ENCODE peak calls at places on chromosomes 12 and 14, in eight cellular contexts. One of them, this sample, is unnamed.

GRCh38 chr14:93943052-93943451 is 15.9 kb downstream of the FAM181A start:
- DNase-seq in stomach: no peak
- DNase-seq in breast epithelium: no peak
- DNase-seq in GM23338: no peak
- DNase-seq in prostate gland: no peak
- DNase-seq in HepG2: no peak
- DNase-seq in HL-60: no peak
- DNase-seq in transverse colon: no peak
- DNase-seq in this sample: no peak

GRCh38 chr14:105192866-105193731 is 12.0 kb upstream of the NUDT14 start:
- DNase-seq in HL-60: no peak
- DNase-seq in HepG2: no peak
- DNase-seq in transverse colon: no peak
- DNase-seq in stomach: no peak
- DNase-seq in breast epithelium: no peak
- DNase-seq in GM23338: no peak
- DNase-seq in prostate gland: no peak
- DNase-seq in this sample: no peak

GRCh38 chr14:55756078-55756477 is 176.1 kb downstream of the KTN1 start:
- DNase-seq in breast epithelium: no peak
- DNase-seq in prostate gland: no peak
- DNase-seq in HL-60: no peak
- DNase-seq in transverse colon: no peak
- DNase-seq in stomach: no peak
- DNase-seq in HepG2: no peak
- DNase-seq in GM23338: no peak
- DNase-seq in this sample: no peak

GRCh38 chr14:65696801-65697200 is 284.3 kb downstream of the FUT8 start:
- DNase-seq in HepG2: no peak
- DNase-seq in GM23338: no peak
- DNase-seq in HL-60: no peak
- DNase-seq in breast epithelium: no peak
- DNase-seq in transverse colon: no peak
- DNase-seq in stomach: no peak
- DNase-seq in prostate gland: no peak
- DNase-seq in this sample: no peak

GRCh38 chr14:58746261-58746660 is 108.5 kb downstream of the DACT1 start:
- DNase-seq in prostate gland: peak
- DNase-seq in breast epithelium: no peak
- DNase-seq in transverse colon: no peak
- DNase-seq in stomach: no peak
- DNase-seq in HepG2: no peak
- DNase-seq in GM23338: no peak
- DNase-seq in HL-60: no peak
- DNase-seq in this sample: no peak

GRCh38 chr12:54420766-54421144 is 1.7 kb upstream of the ITGA5 start:
- DNase-seq in prostate gland: no peak
- DNase-seq in transverse colon: no peak
- DNase-seq in stomach: no peak
- DNase-seq in breast epithelium: no peak
- DNase-seq in HL-60: no peak
- DNase-seq in GM23338: no peak
- DNase-seq in HepG2: no peak
- DNase-seq in this sample: no peak

GRCh38 chr12:62907067-62907466 is 27.9 kb downstream of the PPM1H start:
- DNase-seq in HepG2: no peak
- DNase-seq in transverse colon: no peak
- DNase-seq in stomach: no peak
- DNase-seq in GM23338: no peak
- DNase-seq in HL-60: no peak
- DNase-seq in prostate gland: no peak
- DNase-seq in breast epithelium: no peak
- DNase-seq in this sample: no peak

GRCh38 chr12:89439946-89440345 is 84.7 kb downstream of the GALNT4 start:
- DNase-seq in breast epithelium: no peak
- DNase-seq in prostate gland: no peak
- DNase-seq in GM23338: no peak
- DNase-seq in transverse colon: no peak
- DNase-seq in HL-60: no peak
- DNase-seq in HepG2: no peak
- DNase-seq in stomach: no peak
- DNase-seq in this sample: no peak

GRCh38 chr14:33934043-33934750 is 16.7 kb downstream of the EGLN3 start:
- DNase-seq in HL-60: no peak
- DNase-seq in breast epithelium: no peak
- DNase-seq in stomach: no peak
- DNase-seq in prostate gland: no peak
- DNase-seq in HepG2: no peak
- DNase-seq in GM23338: no peak
- DNase-seq in transverse colon: no peak
- DNase-seq in this sample: no peak

GRCh38 chr12:122203968-122204828 is 689 bp downstream of the B3GNT4 start:
- DNase-seq in HL-60: no peak
- DNase-seq in breast epithelium: no peak
- DNase-seq in transverse colon: no peak
- DNase-seq in prostate gland: no peak
- DNase-seq in stomach: no peak
- DNase-seq in HepG2: no peak
- DNase-seq in GM23338: peak
- DNase-seq in this sample: no peak

GRCh38 chr12:2615665-2616387 is 178.9 kb upstream of the FKBP4 start:
- DNase-seq in HepG2: no peak
- DNase-seq in stomach: no peak
- DNase-seq in transverse colon: no peak
- DNase-seq in GM23338: peak
- DNase-seq in HL-60: no peak
- DNase-seq in breast epithelium: no peak
- DNase-seq in prostate gland: no peak
- DNase-seq in this sample: no peak

GRCh38 chr12:1533602-1534304 is 60.6 kb downstream of the FBXL14 start:
- DNase-seq in HepG2: no peak
- DNase-seq in transverse colon: peak
- DNase-seq in HL-60: peak
- DNase-seq in prostate gland: no peak
- DNase-seq in breast epithelium: no peak
- DNase-seq in GM23338: no peak
- DNase-seq in stomach: no peak
- DNase-seq in this sample: peak

GRCh38 chr12:45357547-45358417 is 141.9 kb downstream of the ANO6 start:
- DNase-seq in GM23338: no peak
- DNase-seq in transverse colon: no peak
- DNase-seq in prostate gland: no peak
- DNase-seq in HepG2: peak
- DNase-seq in breast epithelium: no peak
- DNase-seq in stomach: no peak
- DNase-seq in HL-60: no peak
- DNase-seq in this sample: no peak

GRCh38 chr12:91817512-91817911 is 328.1 kb downstream of the BTG1 start:
- DNase-seq in breast epithelium: peak
- DNase-seq in prostate gland: peak
- DNase-seq in GM23338: no peak
- DNase-seq in HL-60: no peak
- DNase-seq in stomach: peak
- DNase-seq in HepG2: no peak
- DNase-seq in transverse colon: no peak
- DNase-seq in this sample: no peak

GRCh38 chr14:64465208-64465821 is at the start of gene AKAP5:
- DNase-seq in breast epithelium: no peak
- DNase-seq in GM23338: peak
- DNase-seq in HL-60: peak
- DNase-seq in prostate gland: peak
- DNase-seq in transverse colon: peak
- DNase-seq in stomach: peak
- DNase-seq in HepG2: peak
- DNase-seq in this sample: peak

GRCh38 chr12:3999904-4000303 is 126.7 kb upstream of the PARP11 start:
- DNase-seq in transverse colon: no peak
- DNase-seq in stomach: no peak
- DNase-seq in breast epithelium: no peak
- DNase-seq in HepG2: no peak
- DNase-seq in HL-60: no peak
- DNase-seq in prostate gland: no peak
- DNase-seq in GM23338: no peak
- DNase-seq in this sample: no peak

DNA sequence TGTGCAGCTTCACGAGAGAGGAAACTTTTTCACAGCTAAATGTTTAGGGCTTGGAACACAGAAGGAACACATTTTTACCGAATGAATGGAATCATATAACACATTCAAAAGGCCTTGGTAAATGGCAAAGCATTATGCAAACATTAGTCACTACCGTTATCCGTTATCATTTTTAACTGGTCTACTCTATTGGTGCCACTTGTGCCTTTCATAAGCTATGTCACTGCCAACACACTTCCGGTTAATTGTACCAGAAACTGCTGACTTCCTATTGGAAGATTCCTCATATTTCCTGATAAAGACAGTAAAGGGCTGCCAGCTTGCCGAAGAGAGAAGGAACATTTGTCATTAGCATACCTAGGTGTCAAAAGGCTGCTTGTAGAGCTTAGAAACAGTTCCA is 169.2 kb downstream of the APAF1 start:
- DNase-seq in stomach: no peak
- DNase-seq in HepG2: no peak
- DNase-seq in HL-60: no peak
- DNase-seq in prostate gland: no peak
- DNase-seq in transverse colon: no peak
- DNase-seq in breast epithelium: no peak
- DNase-seq in GM23338: no peak
- DNase-seq in this sample: no peak
- TF ChIP-seq POLR2AphosphoS5 in stomach: no peak
- TF ChIP-seq POLR2AphosphoS5 in HepG2: no peak
- TF ChIP-seq POLR2AphosphoS5 in HL-60: no peak
- TF ChIP-seq POLR2AphosphoS5 in prostate gland: no peak
- TF ChIP-seq POLR2AphosphoS5 in transverse colon: no peak
- TF ChIP-seq POLR2AphosphoS5 in breast epithelium: no peak
- TF ChIP-seq POLR2AphosphoS5 in GM23338: no peak
- TF ChIP-seq POLR2AphosphoS5 in this sample: no peak

DNA sequence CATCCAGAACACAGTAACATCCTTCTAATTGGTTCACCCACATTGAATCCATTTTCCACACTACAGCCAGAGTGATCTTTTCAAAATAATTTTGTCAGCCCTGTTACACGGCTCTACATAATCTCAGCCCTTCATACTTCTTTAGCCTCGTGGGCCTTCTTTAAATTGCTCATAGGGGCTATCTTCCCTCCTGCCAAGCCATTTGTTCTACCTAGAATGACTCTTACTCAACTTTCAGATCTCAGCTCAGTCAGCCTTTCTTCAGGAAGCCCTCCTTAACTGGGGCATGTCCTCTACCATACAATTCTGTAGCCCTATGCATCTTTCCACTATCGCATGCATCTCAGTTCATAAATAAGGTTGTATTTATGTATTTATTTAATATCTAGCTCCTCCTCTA is 39.7 kb downstream of the CEP128 start:
- DNase-seq in HL-60: no peak
- DNase-seq in HepG2: no peak
- DNase-seq in stomach: no peak
- DNase-seq in transverse colon: no peak
- DNase-seq in prostate gland: no peak
- DNase-seq in breast epithelium: no peak
- DNase-seq in GM23338: no peak
- DNase-seq in this sample: no peak
- TF ChIP-seq POLR2AphosphoS5 in HL-60: no peak
- TF ChIP-seq POLR2AphosphoS5 in HepG2: no peak
- TF ChIP-seq POLR2AphosphoS5 in stomach: no peak
- TF ChIP-seq POLR2AphosphoS5 in transverse colon: no peak
- TF ChIP-seq POLR2AphosphoS5 in prostate gland: no peak
- TF ChIP-seq POLR2AphosphoS5 in breast epithelium: no peak
- TF ChIP-seq POLR2AphosphoS5 in GM23338: no peak
- TF ChIP-seq POLR2AphosphoS5 in this sample: no peak

DNA sequence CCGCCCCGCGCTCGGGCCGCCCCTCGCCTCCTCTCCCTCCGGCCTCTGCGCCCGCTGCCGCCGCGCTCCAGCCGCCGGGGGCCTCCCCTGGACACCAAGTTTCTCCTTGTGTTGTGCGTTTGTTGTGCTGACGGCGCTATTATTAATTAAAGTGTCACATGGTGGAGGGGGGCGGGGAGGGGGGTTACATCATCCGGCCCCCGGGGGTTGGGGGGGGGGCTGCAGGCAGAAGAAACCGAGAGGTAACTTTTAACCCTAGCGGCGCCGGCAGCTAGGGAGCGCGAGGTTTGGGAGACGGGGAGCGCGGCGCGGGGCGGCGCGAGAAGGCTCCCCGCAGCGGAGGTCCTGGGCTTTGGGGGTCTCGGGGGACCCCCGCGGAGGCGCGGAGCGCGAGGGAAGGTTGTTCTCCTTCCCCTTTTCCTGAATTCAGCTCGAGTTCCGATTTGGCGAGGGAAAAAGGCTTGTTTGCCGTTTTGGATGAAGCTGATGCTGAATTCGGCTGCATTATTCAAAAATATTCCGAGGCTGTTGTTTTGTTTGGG is at the start of gene HRK:
- DNase-seq in prostate gland: no peak
- DNase-seq in HL-60: no peak
- DNase-seq in stomach: no peak
- DNase-seq in GM23338: peak
- DNase-seq in transverse colon: no peak
- DNase-seq in breast epithelium: no peak
- DNase-seq in HepG2: no peak
- DNase-seq in this sample: peak
- TF ChIP-seq POLR2AphosphoS5 in prostate gland: no peak
- TF ChIP-seq POLR2AphosphoS5 in HL-60: no peak
- TF ChIP-seq POLR2AphosphoS5 in stomach: no peak
- TF ChIP-seq POLR2AphosphoS5 in GM23338: no peak
- TF ChIP-seq POLR2AphosphoS5 in transverse colon: no peak
- TF ChIP-seq POLR2AphosphoS5 in breast epithelium: no peak
- TF ChIP-seq POLR2AphosphoS5 in HepG2: no peak
- TF ChIP-seq POLR2AphosphoS5 in this sample: no peak

GRCh38 chr14:73238262-73238852 is 1.1 kb downstream of the PAPLN start:
- DNase-seq in prostate gland: peak
- DNase-seq in transverse colon: no peak
- DNase-seq in stomach: no peak
- DNase-seq in HepG2: peak
- DNase-seq in GM23338: no peak
- DNase-seq in breast epithelium: no peak
- DNase-seq in HL-60: no peak
- DNase-seq in this sample: no peak

GRCh38 chr14:73236752-73237218 is 521 bp upstream of the PAPLN start:
- DNase-seq in GM23338: peak
- DNase-seq in breast epithelium: no peak
- DNase-seq in stomach: no peak
- DNase-seq in prostate gland: no peak
- DNase-seq in HL-60: no peak
- DNase-seq in transverse colon: no peak
- DNase-seq in HepG2: no peak
- DNase-seq in this sample: no peak

GRCh38 chr14:73236157-73236556 is 1.1 kb upstream of the PAPLN start:
- DNase-seq in breast epithelium: no peak
- DNase-seq in HepG2: no peak
- DNase-seq in stomach: no peak
- DNase-seq in transverse colon: no peak
- DNase-seq in GM23338: peak
- DNase-seq in HL-60: no peak
- DNase-seq in prostate gland: no peak
- DNase-seq in this sample: no peak

GRCh38 chr14:73237786-73238261 is 518 bp downstream of the PAPLN start:
- DNase-seq in stomach: no peak
- DNase-seq in transverse colon: no peak
- DNase-seq in GM23338: peak
- DNase-seq in prostate gland: no peak
- DNase-seq in breast epithelium: no peak
- DNase-seq in HepG2: no peak
- DNase-seq in HL-60: no peak
- DNase-seq in this sample: no peak

GRCh38 chr14:73237219-73237785 is at the start of gene PAPLN:
- DNase-seq in prostate gland: no peak
- DNase-seq in transverse colon: peak
- DNase-seq in stomach: no peak
- DNase-seq in HepG2: no peak
- DNase-seq in breast epithelium: no peak
- DNase-seq in GM23338: peak
- DNase-seq in HL-60: no peak
- DNase-seq in this sample: no peak
- TF ChIP-seq POLR2AphosphoS5 in prostate gland: no peak
- TF ChIP-seq POLR2AphosphoS5 in transverse colon: no peak
- TF ChIP-seq POLR2AphosphoS5 in stomach: no peak
- TF ChIP-seq POLR2AphosphoS5 in HepG2: no peak
- TF ChIP-seq POLR2AphosphoS5 in breast epithelium: no peak
- TF ChIP-seq POLR2AphosphoS5 in GM23338: no peak
- TF ChIP-seq POLR2AphosphoS5 in HL-60: no peak
- TF ChIP-seq POLR2AphosphoS5 in this sample: no peak